ENCODE peak calls at places on chromosomes 4 and X, in ten cellular contexts. One of them, this sample, is unnamed.

GRCh38 chrX:45172890-45173289 is 27.8 kb downstream of the DIPK2B start:
- DNase-seq in HFF-Myc: no peak
- DNase-seq in NCI-H1092: no peak
- DNase-seq in activated CD4-positive, alpha-beta memory T cell treated with anti-CD3 and anti-CD28 coated beads, Interleukin-2, amount 10 ng/mL, durations not matched to agents 7 days and 5 days: no peak
- DNase-seq in G401: peak
- DNase-seq in germinal center: no peak
- DNase-seq in psoas muscle: no peak
- DNase-seq in midbrain: no peak
- DNase-seq in EH: peak
- DNase-seq in GM12891: no peak
- DNase-seq in this sample: no peak

GRCh38 chrX:68588653-68589371 is 58.7 kb upstream of the STARD8 start:
- DNase-seq in HFF-Myc: no peak
- DNase-seq in NCI-H1092: no peak
- DNase-seq in activated CD4-positive, alpha-beta memory T cell treated with anti-CD3 and anti-CD28 coated beads, Interleukin-2, amount 10 ng/mL, durations not matched to agents 7 days and 5 days: no peak
- DNase-seq in G401: no peak
- DNase-seq in germinal center: no peak
- DNase-seq in psoas muscle: no peak
- DNase-seq in midbrain: no peak
- DNase-seq in EH: peak
- DNase-seq in GM12891: no peak
- DNase-seq in this sample: no peak

GRCh38 chrX:39975094-39975865 is 122.5 kb downstream of the BCOR start:
- DNase-seq in HFF-Myc: no peak
- DNase-seq in NCI-H1092: no peak
- DNase-seq in activated CD4-positive, alpha-beta memory T cell treated with anti-CD3 and anti-CD28 coated beads, Interleukin-2, amount 10 ng/mL, durations not matched to agents 7 days and 5 days: no peak
- DNase-seq in G401: no peak
- DNase-seq in germinal center: no peak
- DNase-seq in psoas muscle: no peak
- DNase-seq in midbrain: no peak
- DNase-seq in EH: no peak
- DNase-seq in GM12891: no peak
- DNase-seq in this sample: no peak

GRCh38 chr4:19736968-19737756 is 514.5 kb upstream of the SLIT2 start:
- DNase-seq in HFF-Myc: no peak
- DNase-seq in NCI-H1092: no peak
- DNase-seq in activated CD4-positive, alpha-beta memory T cell treated with anti-CD3 and anti-CD28 coated beads, Interleukin-2, amount 10 ng/mL, durations not matched to agents 7 days and 5 days: no peak
- DNase-seq in G401: no peak
- DNase-seq in germinal center: no peak
- DNase-seq in psoas muscle: no peak
- DNase-seq in midbrain: no peak
- DNase-seq in EH: no peak
- DNase-seq in GM12891: no peak
- DNase-seq in this sample: no peak

GRCh38 chr4:188918787-188919186 is 779.5 kb downstream of the TRIML1 start:
- DNase-seq in HFF-Myc: no peak
- DNase-seq in NCI-H1092: no peak
- DNase-seq in activated CD4-positive, alpha-beta memory T cell treated with anti-CD3 and anti-CD28 coated beads, Interleukin-2, amount 10 ng/mL, durations not matched to agents 7 days and 5 days: no peak
- DNase-seq in G401: no peak
- DNase-seq in germinal center: no peak
- DNase-seq in psoas muscle: no peak
- DNase-seq in midbrain: no peak
- DNase-seq in EH: no peak
- DNase-seq in GM12891: no peak
- DNase-seq in this sample: no peak

GRCh38 chr4:122803788-122804208 is 22.8 kb upstream of the FGF2 start:
- DNase-seq in HFF-Myc: no peak
- DNase-seq in NCI-H1092: no peak
- DNase-seq in activated CD4-positive, alpha-beta memory T cell treated with anti-CD3 and anti-CD28 coated beads, Interleukin-2, amount 10 ng/mL, durations not matched to agents 7 days and 5 days: no peak
- DNase-seq in G401: no peak
- DNase-seq in germinal center: no peak
- DNase-seq in psoas muscle: no peak
- DNase-seq in midbrain: no peak
- DNase-seq in EH: no peak
- DNase-seq in GM12891: no peak
- DNase-seq in this sample: no peak

GRCh38 chrX:1108451-1109445 is 103.7 kb downstream of the CRLF2 start:
- DNase-seq in HFF-Myc: no peak
- DNase-seq in NCI-H1092: no peak
- DNase-seq in activated CD4-positive, alpha-beta memory T cell treated with anti-CD3 and anti-CD28 coated beads, Interleukin-2, amount 10 ng/mL, durations not matched to agents 7 days and 5 days: no peak
- DNase-seq in G401: no peak
- DNase-seq in germinal center: no peak
- DNase-seq in psoas muscle: no peak
- DNase-seq in midbrain: no peak
- DNase-seq in EH: no peak
- DNase-seq in GM12891: no peak
- DNase-seq in this sample: no peak

GRCh38 chr4:102627831-102628523 is 126.8 kb downstream of the NFKB1 start:
- DNase-seq in HFF-Myc: peak
- DNase-seq in NCI-H1092: no peak
- DNase-seq in activated CD4-positive, alpha-beta memory T cell treated with anti-CD3 and anti-CD28 coated beads, Interleukin-2, amount 10 ng/mL, durations not matched to agents 7 days and 5 days: no peak
- DNase-seq in G401: peak
- DNase-seq in germinal center: no peak
- DNase-seq in psoas muscle: no peak
- DNase-seq in midbrain: no peak
- DNase-seq in EH: peak
- DNase-seq in GM12891: no peak
- DNase-seq in this sample: no peak

GRCh38 chr4:186642530-186642929 is 81.1 kb downstream of the FAT1 start:
- DNase-seq in HFF-Myc: no peak
- DNase-seq in NCI-H1092: no peak
- DNase-seq in activated CD4-positive, alpha-beta memory T cell treated with anti-CD3 and anti-CD28 coated beads, Interleukin-2, amount 10 ng/mL, durations not matched to agents 7 days and 5 days: no peak
- DNase-seq in G401: no peak
- DNase-seq in germinal center: no peak
- DNase-seq in psoas muscle: no peak
- DNase-seq in midbrain: no peak
- DNase-seq in EH: no peak
- DNase-seq in GM12891: no peak
- DNase-seq in this sample: no peak

GRCh38 chr4:95547708-95548471 is 883 bp downstream of the UNC5C start:
- DNase-seq in HFF-Myc: no peak
- DNase-seq in NCI-H1092: no peak
- DNase-seq in activated CD4-positive, alpha-beta memory T cell treated with anti-CD3 and anti-CD28 coated beads, Interleukin-2, amount 10 ng/mL, durations not matched to agents 7 days and 5 days: no peak
- DNase-seq in G401: peak
- DNase-seq in germinal center: no peak
- DNase-seq in psoas muscle: peak
- DNase-seq in midbrain: peak
- DNase-seq in EH: no peak
- DNase-seq in GM12891: no peak
- DNase-seq in this sample: no peak

GRCh38 chr4:182174979-182175378 is 68.2 kb upstream of the TENM3 start:
- DNase-seq in HFF-Myc: no peak
- DNase-seq in NCI-H1092: peak
- DNase-seq in activated CD4-positive, alpha-beta memory T cell treated with anti-CD3 and anti-CD28 coated beads, Interleukin-2, amount 10 ng/mL, durations not matched to agents 7 days and 5 days: no peak
- DNase-seq in G401: no peak
- DNase-seq in germinal center: no peak
- DNase-seq in psoas muscle: no peak
- DNase-seq in midbrain: no peak
- DNase-seq in EH: no peak
- DNase-seq in GM12891: no peak
- DNase-seq in this sample: no peak

GRCh38 chr4:128159967-128160366 is 98.9 kb downstream of the LARP1B start:
- DNase-seq in HFF-Myc: peak
- DNase-seq in NCI-H1092: no peak
- DNase-seq in activated CD4-positive, alpha-beta memory T cell treated with anti-CD3 and anti-CD28 coated beads, Interleukin-2, amount 10 ng/mL, durations not matched to agents 7 days and 5 days: no peak
- DNase-seq in G401: no peak
- DNase-seq in germinal center: no peak
- DNase-seq in psoas muscle: no peak
- DNase-seq in midbrain: no peak
- DNase-seq in EH: peak
- DNase-seq in GM12891: no peak
- DNase-seq in this sample: no peak